ENCODE peak calls at places on chromosomes 6 and 20, in five cellular contexts. Y, G, R, W and P are unnamed samples.

GRCh38 chr6:139297921-139298320 is 6.1 kb upstream of the TXLNB start:
- DNase-seq in G (no peak), W (no peak), Y (no peak), R (no peak), P (no peak)

GRCh38 chr6:54299542-54300269 is 8.5 kb upstream of the TINAG start:
- DNase-seq in G (no peak), W (no peak), Y (no peak), R (no peak), P (no peak)

GRCh38 chr6:44735631-44735963 is 348.1 kb downstream of the CDC5L start:
- DNase-seq in Y (no peak), R (no peak), G (peak; percentile 16), W (peak; percentile 54), P (no peak)

GRCh38 chr20:62374431-62375152 is 7.5 kb upstream of the LAMA5 start:
- DNase-seq in R (no peak), G (no peak), Y (peak; percentile 35), W (no peak), P (no peak)

GRCh38 chr6:139290787-139291294 is 957 bp downstream of the TXLNB start:
- DNase-seq in Y (no peak), G (peak; percentile 40), R (no peak), W (no peak), P (no peak)

GRCh38 chr6:142737368-142738060 is 207.5 kb downstream of the HIVEP2 start:
- DNase-seq in G (no peak), R (no peak), Y (no peak), W (no peak), P (no peak)

GRCh38 chr6:148463671-148464070 is 121.0 kb downstream of the SASH1 start:
- DNase-seq in W (no peak), G (no peak), R (no peak), Y (no peak), P (no peak)

GRCh38 chr6:26195924-26196845 is 109.0 kb downstream of the HFE start:
- DNase-seq in G (no peak), W (peak; percentile 38), R (no peak), Y (no peak), P (peak; percentile 48)

GRCh38 chr6:83341765-83342164 is 89.1 kb downstream of the ME1 start:
- DNase-seq in G (no peak), W (no peak), R (no peak), Y (no peak), P (no peak)

GRCh38 chr6:35042041-35042440 is 99.1 kb downstream of the TCP11 start:
- DNase-seq in R (no peak), W (no peak), G (no peak), Y (no peak), P (no peak)

GRCh38 chr20:46243707-46244628 is 64.3 kb downstream of the CDH22 start:
- DNase-seq in W (no peak), Y (no peak), R (no peak), G (no peak), P (no peak)

GRCh38 chr20:25984933-25985332 is 288.3 kb upstream of the ZNF337 start:
- DNase-seq in R (no peak), Y (no peak), G (no peak), W (no peak), P (no peak)

GRCh38 chr6:46626228-46626909 is 26.2 kb downstream of the CYP39A1 start:
- DNase-seq in Y (peak; percentile 24), R (no peak), G (peak; percentile 18), W (peak; percentile 73), P (peak; percentile 13)

GRCh38 chr6:10976571-10976970 is 67.5 kb downstream of the ELOVL2 start:
- DNase-seq in G (no peak), R (no peak), Y (no peak), W (peak; percentile 7), P (no peak)

GRCh38 chr6:158312672-158313397 is 570 bp downstream of the TULP4 start:
- DNase-seq in G (no peak), W (no peak), Y (no peak), R (peak; percentile 73), P (no peak)

GRCh38 chr20:347640-348484 is 951 bp downstream of the NRSN2 start:
- DNase-seq in G (peak; percentile 87), R (peak; percentile 98), W (peak; percentile 94), Y (peak; percentile 99), P (peak; percentile 98)

DNA sequence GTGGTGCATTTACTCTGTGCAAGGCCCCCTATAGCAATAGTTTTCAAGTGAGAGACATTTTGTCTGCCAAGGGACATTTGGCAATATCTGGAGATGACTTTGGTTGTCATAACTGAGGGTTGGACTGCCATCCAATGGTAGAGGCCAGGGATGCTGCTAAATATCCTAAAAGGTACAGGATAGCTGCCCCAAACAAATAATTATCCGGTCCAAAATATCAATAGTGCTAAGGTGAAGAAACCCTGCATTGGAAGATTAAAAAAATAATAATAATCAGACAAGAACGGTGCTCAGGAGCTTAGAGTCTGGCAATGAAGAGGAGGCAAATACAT is 11.3 kb upstream of the FILIP1 start:
- DNase-seq in R (no peak), W (no peak), G (no peak), Y (no peak), P (no peak)
- TF ChIP-seq CTCF in R (peak; percentile 35), W (peak; percentile 29), G (peak; percentile 35), Y (peak; percentile 14), P (no peak)

GRCh38 chr6:105317607-105318533 is 85.0 kb downstream of the PREP start:
- DNase-seq in Y (no peak), G (no peak), R (peak; percentile 16), W (peak; percentile 61), P (peak; percentile 30)
- TF ChIP-seq CTCF in Y (peak; percentile 28), G (peak; percentile 42), R (no peak), W (peak; percentile 74), P (peak; percentile 51)

DNA sequence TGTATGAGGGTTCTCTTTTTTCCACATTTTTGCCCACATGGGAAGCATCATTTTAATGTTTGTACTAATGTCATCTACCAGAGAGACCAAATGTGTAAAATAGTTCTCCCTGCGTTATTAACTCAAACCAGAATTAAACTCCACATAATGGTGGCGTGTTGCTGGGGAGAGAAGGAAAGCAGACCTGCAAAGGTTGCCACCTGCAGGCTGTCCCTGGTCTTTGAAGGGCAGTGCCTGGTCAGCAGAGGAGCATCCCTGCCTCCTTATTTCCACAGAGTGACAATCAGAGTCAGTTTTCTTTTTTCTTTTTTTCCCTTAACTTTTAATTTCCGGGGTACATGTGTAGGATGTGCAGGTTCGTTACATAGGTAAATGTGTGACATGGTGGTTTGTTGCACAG is 214.5 kb downstream of the TBX18 start:
- DNase-seq in R (peak; percentile 58), G (no peak), W (peak; percentile 12), Y (peak; percentile 19), P (peak; percentile 18)
- TF ChIP-seq CTCF in R (peak; percentile 78), G (peak; percentile 44), W (peak; percentile 54), Y (peak; percentile 25), P (peak; percentile 55)

GRCh38 chr6:50381106-50381415 is 331.3 kb upstream of the DEFB112 start:
- DNase-seq in W (no peak), R (no peak), Y (no peak), G (no peak), P (peak; percentile 43)
- TF ChIP-seq CTCF in W (peak; percentile 61), R (peak; percentile 38), Y (no peak), G (no peak), P (peak; percentile 74)

GRCh38 chr20:57999465-58000111 is 228.9 kb downstream of the ANKRD60 start:
- DNase-seq in W (no peak), Y (no peak), G (no peak), R (no peak), P (peak; percentile 73)

GRCh38 chr20:57998981-57999464 is 229.4 kb downstream of the ANKRD60 start:
- DNase-seq in Y (no peak), R (no peak), W (no peak), G (no peak), P (no peak)

GRCh38 chr20:57996465-57996864 is 232.0 kb downstream of the ANKRD60 start:
- DNase-seq in Y (no peak), W (peak; percentile 49), G (no peak), R (no peak), P (no peak)

GRCh38 chr20:57996936-57997629 is 231.4 kb downstream of the ANKRD60 start:
- DNase-seq in Y (no peak), R (no peak), G (peak; percentile 40), W (peak; percentile 87), P (no peak)

GRCh38 chr20:57998276-57998675 is 230.2 kb downstream of the ANKRD60 start:
- DNase-seq in Y (no peak), R (no peak), W (no peak), G (no peak), P (no peak)
- TF ChIP-seq CTCF in Y (no peak), R (peak; percentile 37), W (no peak), G (peak; percentile 40), P (no peak)

GRCh38 chr6:91278416-91278815 is 691.5 kb upstream of the MAP3K7 start:
- DNase-seq in R (peak; percentile 19), Y (no peak), W (peak; percentile 43), G (no peak), P (no peak)

GRCh38 chr6:91271807-91272206 is 684.9 kb upstream of the MAP3K7 start:
- DNase-seq in G (no peak), R (no peak), W (no peak), Y (no peak), P (no peak)

GRCh38 chr6:91273729-91274128 is 686.9 kb upstream of the MAP3K7 start:
- DNase-seq in R (no peak), G (peak; percentile 7), Y (no peak), W (no peak), P (no peak)

DNA sequence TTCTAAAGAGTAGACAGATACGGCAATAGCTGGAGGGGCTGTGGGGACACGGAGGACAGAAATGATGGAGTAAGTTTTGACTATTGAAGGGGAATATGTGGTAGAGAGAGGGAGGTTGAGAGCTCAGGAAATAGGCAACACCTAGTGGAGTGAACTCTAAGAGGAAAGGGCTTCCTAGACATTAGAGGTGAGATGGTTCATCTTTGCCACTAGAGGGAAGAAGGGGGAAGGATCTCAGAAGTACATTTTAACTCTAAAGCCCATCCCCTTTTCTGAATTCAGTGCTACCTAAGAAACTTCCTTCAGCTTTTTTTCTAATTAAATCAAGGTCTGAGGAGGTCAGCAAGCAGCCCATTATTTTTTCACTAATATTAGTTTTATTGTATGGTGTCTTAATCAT is 689.4 kb upstream of the MAP3K7 start:
- DNase-seq in W (peak; percentile 16), G (no peak), Y (peak; percentile 29), R (no peak), P (peak; percentile 48)
- TF ChIP-seq CTCF in W (peak; percentile 46), G (peak; percentile 56), Y (peak; percentile 48), R (peak; percentile 60), P (peak; percentile 67)

GRCh38 chr6:55963301-55963700 is 87.9 kb upstream of the BMP5 start:
- DNase-seq in W (peak; percentile 28), R (peak; percentile 28), G (peak; percentile 12), Y (no peak), P (no peak)
- TF ChIP-seq CTCF in W (peak; percentile 62), R (peak; percentile 67), G (peak; percentile 68), Y (peak; percentile 20), P (peak; percentile 45)

GRCh38 chr6:88492241-88492640 is 326.1 kb upstream of the CNR1 start:
- DNase-seq in W (no peak), R (no peak), G (no peak), Y (no peak), P (no peak)

GRCh38 chr6:88491266-88491665 is 325.1 kb upstream of the CNR1 start:
- DNase-seq in Y (no peak), G (no peak), W (no peak), R (no peak), P (peak; percentile 70)

GRCh38 chr6:88493717-88494116 is 327.6 kb upstream of the CNR1 start:
- DNase-seq in Y (no peak), R (no peak), W (no peak), G (no peak), P (no peak)

GRCh38 chr6:88494401-88495140 is 328.4 kb upstream of the CNR1 start:
- DNase-seq in R (no peak), Y (no peak), G (no peak), W (no peak), P (no peak)

GRCh38 chr6:88492824-88493223 is 326.7 kb upstream of the CNR1 start:
- DNase-seq in W (peak; percentile 31), G (peak; percentile 36), Y (peak; percentile 24), R (peak; percentile 18), P (peak; percentile 17)
- TF ChIP-seq CTCF in W (peak; percentile 69), G (peak; percentile 69), Y (peak; percentile 42), R (peak; percentile 45), P (peak; percentile 53)